ENCODE peak calls at places on chromosomes 2 and 18, in four cellular contexts. H, M, N and E are unnamed samples.

GRCh38 chr18:37483221-37483971 is 82.2 kb downstream of the CELF4 start:
- DNase-seq in H (no peak), M (no peak), N (no peak), E (peak; percentile 81)

GRCh38 chr2:102368461-102369109 is 13.0 kb downstream of the IL18R1 start:
- DNase-seq in H (no peak), M (no peak), N (no peak), E (no peak)

GRCh38 chr2:13543550-13543949 is 826.8 kb downstream of the TRIB2 start:
- DNase-seq in H (no peak), M (no peak), N (no peak), E (no peak)

GRCh38 chr18:45793295-45793965 is 32.0 kb upstream of the SIGLEC15 start:
- DNase-seq in H (no peak), M (no peak), N (peak; percentile 91), E (no peak)

GRCh38 chr18:34760444-34760843 is 50.3 kb downstream of the DTNA start:
- DNase-seq in H (peak; percentile 62), M (no peak), N (no peak), E (no peak)

GRCh38 chr2:173797586-173798263 is 167.4 kb downstream of the SP3 start:
- DNase-seq in H (no peak), M (no peak), N (no peak), E (peak; percentile 57)

GRCh38 chr2:159518321-159519005 is 97.9 kb downstream of the BAZ2B start:
- DNase-seq in H (no peak), M (no peak), N (no peak), E (no peak)

GRCh38 chr18:50806208-50806616 is 13.6 kb downstream of the MRO start:
- DNase-seq in H (no peak), M (no peak), N (no peak), E (no peak)

GRCh38 chr2:132977812-132978529 is 308.0 kb upstream of the LYPD1 start:
- DNase-seq in H (no peak), M (no peak), N (peak; percentile 50), E (no peak)

GRCh38 chr18:27839141-27839540 is 337.8 kb downstream of the CDH2 start:
- DNase-seq in H (no peak), M (no peak), N (peak; percentile 96), E (no peak)

GRCh38 chr18:75811156-75811555 is 383.7 kb upstream of the SMIM21 start:
- DNase-seq in H (no peak), M (no peak), N (no peak), E (no peak)

GRCh38 chr2:235146206-235146605 is 194.4 kb downstream of the SH3BP4 start:
- DNase-seq in H (no peak), M (no peak), N (no peak), E (no peak)

GRCh38 chr18:2112435-2113045 is 458.8 kb downstream of the METTL4 start:
- DNase-seq in H (no peak), M (no peak), N (peak; percentile 81), E (no peak)

GRCh38 chr2:209936106-209936663 is 66.3 kb upstream of the RPE start:
- DNase-seq in H (no peak), M (peak; percentile 1), N (no peak), E (no peak)

GRCh38 chr2:20190862-20191713 is 33.8 kb downstream of the SDC1 start:
- DNase-seq in H (no peak), M (peak; percentile 31), N (peak; percentile 43), E (peak; percentile 87)

GRCh38 chr2:98487806-98488189 is 43.1 kb downstream of the INPP4A start:
- DNase-seq in H (no peak), M (peak; percentile 59), N (peak; percentile 56), E (peak; percentile 31)

GRCh38 chr2:171726841-171727460 is 39.7 kb downstream of the DYNC1I2 start:
- DNase-seq in H (no peak), M (no peak), N (no peak), E (no peak)

GRCh38 chr2:163778045-163778753 is 42.4 kb upstream of the FIGN start:
- DNase-seq in H (no peak), M (no peak), N (peak; percentile 97), E (no peak)

GRCh38 chr2:119580550-119581072 is 36.4 kb downstream of the CFAP221 start:
- DNase-seq in H (no peak), M (no peak), N (no peak), E (no peak)

GRCh38 chr2:209976698-209977385 is 25.6 kb upstream of the RPE start:
- DNase-seq in H (no peak), M (no peak), N (no peak), E (no peak)

GRCh38 chr2:230925879-230926765 is 1.1 kb upstream of the GPR55 start:
- DNase-seq in H (no peak), M (no peak), N (no peak), E (no peak)

GRCh38 chr18:58473071-58473470 is 155.8 kb downstream of the ALPK2 start:
- DNase-seq in H (no peak), M (no peak), N (peak; percentile 63), E (no peak)

GRCh38 chr2:38499921-38500634 is 102.7 kb downstream of the HNRNPLL start:
- DNase-seq in H (no peak), M (no peak), N (no peak), E (peak; percentile 40)

GRCh38 chr2:208315081-208315788 is 49.2 kb downstream of the PIKFYVE start:
- DNase-seq in H (peak; percentile 48), M (no peak), N (peak; percentile 53), E (no peak)

GRCh38 chr18:22674300-22674699 is 256.6 kb upstream of the CTAGE1 start:
- DNase-seq in H (no peak), M (no peak), N (peak; percentile 75), E (no peak)

GRCh38 chr2:128589681-128590080 is 271.0 kb upstream of the HS6ST1 start:
- DNase-seq in H (no peak), M (no peak), N (no peak), E (no peak)

GRCh38 chr2:181307203-181307991 is 149.8 kb upstream of the ITGA4 start:
- DNase-seq in H (no peak), M (peak; percentile 42), N (no peak), E (no peak)

DNA sequence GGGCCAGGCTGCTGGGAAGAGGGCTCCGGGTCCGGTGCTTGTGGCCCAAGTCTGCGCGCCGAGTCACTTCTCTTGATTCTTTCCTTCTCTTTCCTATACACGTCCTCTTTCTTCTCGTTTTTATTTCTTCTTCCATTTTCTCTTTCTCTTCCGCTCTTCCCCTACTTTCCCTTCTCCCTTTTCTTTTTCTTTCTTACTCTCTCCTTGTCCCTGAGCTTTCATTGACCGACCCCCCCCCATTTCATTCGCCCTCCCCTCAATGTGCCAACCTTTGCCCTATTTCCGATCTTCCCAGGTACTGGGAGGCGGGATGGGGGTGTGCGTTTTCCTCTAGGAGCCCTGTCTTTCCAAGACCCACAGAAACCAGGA is 1.8 kb downstream of the ONECUT2 start:
- DNase-seq in H (no peak), M (no peak), N (no peak), E (no peak)
- H3K4me3 ChIP-seq in H (no peak overlapping the region), M (no peak overlapping the region), N (peak overlapping the region; percentile 61), E (no peak overlapping the region)

GRCh38 chr18:49546719-49547273 is 15.1 kb upstream of the LIPG start:
- DNase-seq in H (no peak), M (no peak), N (no peak), E (no peak)
- H3K4me3 ChIP-seq in H (no peak overlapping the region), M (no peak overlapping the region), N (no peak overlapping the region), E (no peak overlapping the region)

DNA sequence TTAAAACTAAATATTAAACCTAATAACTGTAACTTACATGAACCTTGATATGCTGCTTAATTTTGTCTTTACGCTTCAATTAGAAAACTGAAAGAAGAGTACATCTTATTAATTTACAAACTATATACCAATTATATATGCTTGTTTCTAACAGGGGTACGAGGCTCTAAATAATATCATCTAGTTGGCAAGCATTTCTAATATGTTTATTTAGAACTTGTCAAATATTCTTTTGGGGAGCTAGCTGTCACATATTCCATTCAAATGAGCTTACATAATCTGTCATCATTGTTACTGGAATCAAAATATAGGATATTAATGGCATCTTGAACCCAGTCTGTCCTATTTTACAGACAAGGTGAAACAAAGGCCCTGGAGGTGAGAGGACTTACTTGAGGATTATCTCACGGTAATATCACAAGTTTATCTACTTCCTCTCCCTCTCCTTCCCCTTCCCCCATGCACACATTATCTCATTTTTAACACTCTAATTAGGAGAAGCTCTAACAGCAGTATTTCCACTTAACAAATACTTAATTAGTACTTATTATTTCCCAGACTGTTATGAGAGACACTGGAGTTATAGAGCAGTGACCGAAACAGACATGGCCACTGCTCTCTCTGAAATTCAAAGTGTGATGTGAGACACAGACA is 3.5 kb downstream of the PRKD3 start:
- DNase-seq in H (no peak), M (no peak), N (no peak), E (no peak)
- H3K4me3 ChIP-seq in H (peak overlapping the region; percentile 94), M (peak overlapping the region; percentile 98), N (no peak overlapping the region), E (peak overlapping the region; percentile 10)

DNA sequence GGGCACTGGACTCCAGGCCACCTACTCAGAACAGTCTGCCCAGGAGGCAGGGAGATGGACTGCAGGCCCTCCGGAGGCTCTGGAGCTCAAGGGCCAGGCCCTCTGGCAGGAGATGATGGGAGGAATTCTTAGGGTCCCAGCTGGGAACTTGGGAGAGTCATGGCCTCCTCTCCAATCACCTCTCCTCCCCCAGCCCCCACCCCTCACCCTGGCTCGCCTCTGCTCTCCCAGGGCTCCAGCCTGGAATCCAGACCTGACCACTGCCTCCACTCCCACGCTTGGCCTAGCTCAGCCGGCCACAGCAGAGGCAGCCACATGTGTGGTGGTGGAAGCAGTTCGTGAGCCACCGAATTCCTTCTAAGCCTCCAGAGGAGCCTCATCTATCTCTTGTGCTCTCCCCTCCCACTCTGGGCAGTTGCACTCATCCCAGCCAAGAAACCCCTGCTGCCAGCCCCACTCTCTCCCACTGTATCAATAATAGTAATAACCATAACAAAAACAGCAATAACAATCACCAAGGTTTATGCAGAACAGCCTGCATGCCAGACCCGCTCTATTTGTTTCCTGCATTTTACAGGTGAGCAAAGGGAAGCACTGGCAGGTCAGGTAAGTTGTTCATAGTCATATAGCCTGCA is 67.4 kb downstream of the TNS1 start:
- DNase-seq in H (peak; percentile 70), M (no peak), N (no peak), E (no peak)
- H3K4me3 ChIP-seq in H (peak overlapping the region; percentile 39), M (no peak overlapping the region), N (no peak overlapping the region), E (no peak overlapping the region)

DNA sequence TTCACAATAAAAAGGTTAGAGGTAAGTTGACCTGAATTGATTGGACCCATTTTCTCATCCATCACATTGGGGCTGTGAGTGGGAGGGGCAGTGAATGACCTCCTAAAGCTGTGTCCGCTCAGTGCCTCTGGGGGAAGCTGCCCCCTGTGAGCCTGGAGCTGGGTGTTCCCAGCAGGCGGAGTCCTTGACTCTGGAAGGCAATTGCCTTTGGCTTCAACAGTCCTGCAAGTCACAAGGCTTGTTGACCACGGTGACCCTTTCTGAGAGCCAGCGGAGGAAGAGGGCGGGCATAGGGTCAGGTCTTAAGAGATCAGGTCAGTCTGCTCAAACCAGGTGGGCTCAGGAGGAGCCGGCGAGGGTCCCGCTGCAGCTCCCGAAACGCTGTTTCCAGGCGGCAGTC is 1.1 kb upstream of the CIDEA start:
- DNase-seq in H (peak; percentile 12), M (no peak), N (no peak), E (no peak)
- H3K4me3 ChIP-seq in H (no peak overlapping the region), M (no peak overlapping the region), N (no peak overlapping the region), E (peak overlapping the region; percentile 50)

DNA sequence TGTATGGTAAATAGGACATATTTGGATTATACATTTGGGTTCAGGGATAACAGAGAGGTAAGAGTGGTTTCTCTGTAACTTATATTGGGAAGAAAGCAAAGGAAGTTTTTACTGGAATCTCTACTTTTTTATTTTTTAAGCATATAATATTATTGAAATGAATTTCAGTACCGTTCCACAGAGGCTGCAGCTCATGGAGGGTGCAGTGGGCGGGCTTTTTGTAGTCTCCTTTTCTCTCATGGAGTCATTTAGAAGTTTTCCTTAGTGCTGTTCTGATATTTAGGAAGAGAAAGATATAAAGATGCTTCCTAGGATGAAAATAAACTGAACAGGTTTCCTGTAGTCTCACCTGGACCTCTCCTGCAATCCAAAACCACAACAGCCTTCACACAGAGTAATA is 1153.3 kb upstream of the TMEFF2 start:
- DNase-seq in H (no peak), M (no peak), N (no peak), E (no peak)
- H3K4me3 ChIP-seq in H (peak overlapping the region; percentile 40), M (no peak overlapping the region), N (peak overlapping the region; percentile 62), E (no peak overlapping the region)

GRCh38 chr2:7024261-7024660 is 107.0 kb downstream of the RNF144A start:
- DNase-seq in H (no peak), M (no peak), N (no peak), E (no peak)
- H3K4me3 ChIP-seq in H (no peak overlapping the region), M (no peak overlapping the region), N (no peak overlapping the region), E (no peak overlapping the region)